ENCODE peak calls at places on chromosomes 1 and 21, in nine cellular contexts. G, A, J, M, N, E, R, B and T are unnamed samples.

GRCh38 chr1:197924516-197925123 is 7.4 kb downstream of the LHX9 start:
- DNase-seq in G (peak), A (peak), J (peak), M (peak), N (no peak), E (no peak), R (no peak), B (no peak), T (peak)

GRCh38 chr1:221620437-221621384 is 121.2 kb downstream of the DUSP10 start:
- DNase-seq in G (no peak), A (no peak), J (no peak), M (peak), N (no peak), E (no peak), R (no peak), B (no peak), T (no peak)

GRCh38 chr1:7679159-7679872 is 91.8 kb upstream of the VAMP3 start:
- DNase-seq in G (no peak), A (no peak), J (no peak), M (no peak), N (no peak), E (no peak), R (no peak), B (no peak), T (no peak)

GRCh38 chr1:200857804-200858203 is 15.0 kb upstream of the GPR25 start:
- DNase-seq in G (no peak), A (no peak), J (peak), M (no peak), N (no peak), E (no peak), R (no peak), B (no peak), T (no peak)

GRCh38 chr1:117093091-117093534 is 28.4 kb downstream of the TRIM45 start:
- DNase-seq in G (peak), A (no peak), J (no peak), M (peak), N (no peak), E (no peak), R (no peak), B (no peak), T (no peak)

GRCh38 chr1:193472838-193473398 is 286.5 kb upstream of the B3GALT2 start:
- DNase-seq in G (no peak), A (no peak), J (no peak), M (no peak), N (no peak), E (no peak), R (no peak), B (no peak), T (no peak)

GRCh38 chr1:34740161-34740875 is 14.5 kb upstream of the GJB5 start:
- DNase-seq in G (no peak), A (no peak), J (peak), M (no peak), N (no peak), E (no peak), R (no peak), B (no peak), T (no peak)

GRCh38 chr1:55893155-55893554 is 678.0 kb upstream of the USP24 start:
- DNase-seq in G (no peak), A (no peak), J (peak), M (peak), N (no peak), E (no peak), R (no peak), B (no peak), T (peak)

GRCh38 chr1:77639056-77639455 is 43.4 kb downstream of the ZZZ3 start:
- DNase-seq in G (no peak), A (no peak), J (no peak), M (peak), N (no peak), E (no peak), R (no peak), B (no peak), T (no peak)

GRCh38 chr1:91537281-91538069 is 36.8 kb downstream of the CDC7 start:
- DNase-seq in G (no peak), A (no peak), J (no peak), M (peak), N (no peak), E (no peak), R (no peak), B (no peak), T (no peak)

GRCh38 chr1:165844114-165844798 is 16.8 kb downstream of the UCK2 start:
- DNase-seq in G (no peak), A (no peak), J (no peak), M (no peak), N (no peak), E (no peak), R (no peak), B (no peak), T (no peak)

GRCh38 chr21:42521384-42521783 is 7.7 kb downstream of the SLC37A1 start:
- DNase-seq in G (peak), A (no peak), J (no peak), M (no peak), N (no peak), E (no peak), R (no peak), B (no peak), T (no peak)

GRCh38 chr1:201551877-201552731 is 13.2 kb downstream of the NAV1 start:
- DNase-seq in G (peak), A (no peak), J (peak), M (peak), N (no peak), E (no peak), R (no peak), B (no peak), T (no peak)

GRCh38 chr21:41927727-41928409 is 25.9 kb downstream of the C2CD2 start:
- DNase-seq in G (no peak), A (no peak), J (peak), M (no peak), N (no peak), E (no peak), R (no peak), B (no peak), T (no peak)

GRCh38 chr1:52072291-52072690 is 16.2 kb downstream of the BTF3L4 start:
- DNase-seq in G (no peak), A (no peak), J (no peak), M (no peak), N (no peak), E (no peak), R (no peak), B (no peak), T (no peak)

GRCh38 chr1:204205486-204205885 is 8.3 kb downstream of the GOLT1A start:
- DNase-seq in G (no peak), A (no peak), J (no peak), M (no peak), N (no peak), E (no peak), R (no peak), B (no peak), T (no peak)

GRCh38 chr1:102970496-102971078 is 137.7 kb downstream of the COL11A1 start:
- DNase-seq in G (no peak), A (no peak), J (peak), M (peak), N (peak), E (no peak), R (no peak), B (no peak), T (peak)

GRCh38 chr1:161676441-161676840 is 13.5 kb downstream of the FCGR2B start:
- DNase-seq in G (no peak), A (no peak), J (no peak), M (no peak), N (no peak), E (no peak), R (no peak), B (no peak), T (no peak)

GRCh38 chr1:4169991-4170390 is 269.9 kb upstream of the C1orf174 start:
- DNase-seq in G (no peak), A (no peak), J (no peak), M (no peak), N (no peak), E (no peak), R (no peak), B (no peak), T (no peak)

GRCh38 chr21:41360072-41360821 is 1.6 kb upstream of the MX2 start:
- DNase-seq in G (peak), A (peak), J (no peak), M (peak), N (no peak), E (no peak), R (peak), B (no peak), T (no peak)

GRCh38 chr1:17648457-17649145 is 106.5 kb upstream of the ACTL8 start:
- DNase-seq in G (peak), A (no peak), J (no peak), M (no peak), N (no peak), E (no peak), R (no peak), B (no peak), T (no peak)

GRCh38 chr1:41799723-41800122 is 119.0 kb downstream of the HIVEP3 start:
- DNase-seq in G (no peak), A (no peak), J (peak), M (peak), N (no peak), E (no peak), R (no peak), B (no peak), T (no peak)

GRCh38 chr1:160354388-160354985 is 11.3 kb downstream of the NCSTN start:
- DNase-seq in G (no peak), A (no peak), J (peak), M (peak), N (no peak), E (no peak), R (no peak), B (no peak), T (peak)

GRCh38 chr1:225693085-225693698 is 40.3 kb upstream of the ENAH start:
- DNase-seq in G (peak), A (no peak), J (no peak), M (no peak), N (no peak), E (no peak), R (no peak), B (no peak), T (no peak)

GRCh38 chr1:35449334-35450008 is 107.7 kb downstream of the KIAA0319L start:
- DNase-seq in G (peak), A (no peak), J (no peak), M (peak), N (no peak), E (no peak), R (no peak), B (no peak), T (no peak)

GRCh38 chr1:43543567-43543966 is 12.9 kb downstream of the PTPRF start:
- DNase-seq in G (no peak), A (no peak), J (no peak), M (no peak), N (no peak), E (no peak), R (no peak), B (no peak), T (no peak)

GRCh38 chr21:29546071-29546470 is 247.3 kb downstream of the BACH1 start:
- DNase-seq in G (no peak), A (no peak), J (no peak), M (peak), N (no peak), E (no peak), R (no peak), B (no peak), T (no peak)

GRCh38 chr1:195278644-195279043 is 1329.6 kb downstream of the KCNT2 start:
- DNase-seq in G (no peak), A (no peak), J (no peak), M (no peak), N (no peak), E (no peak), R (no peak), B (no peak), T (no peak)

GRCh38 chr1:201019321-201019977 is 4.1 kb downstream of the KIF21B start:
- DNase-seq in G (peak), A (no peak), J (peak), M (no peak), N (peak), E (peak), R (no peak), B (peak), T (no peak)

GRCh38 chr1:165476776-165477175 is 31.9 kb upstream of the RXRG start:
- DNase-seq in G (no peak), A (no peak), J (no peak), M (no peak), N (no peak), E (no peak), R (no peak), B (no peak), T (no peak)

GRCh38 chr1:9825101-9826074 is 1.6 kb upstream of the CLSTN1 start:
- DNase-seq in G (peak), A (peak), J (peak), M (peak), N (no peak), E (no peak), R (no peak), B (no peak), T (no peak)

GRCh38 chr1:47688631-47689296 is 250.9 kb downstream of the FOXD2 start:
- DNase-seq in G (peak), A (no peak), J (no peak), M (no peak), N (no peak), E (no peak), R (no peak), B (no peak), T (no peak)

GRCh38 chr1:196128835-196129234 is 479.4 kb downstream of the KCNT2 start:
- DNase-seq in G (no peak), A (no peak), J (no peak), M (no peak), N (no peak), E (no peak), R (no peak), B (no peak), T (no peak)

GRCh38 chr1:157363660-157364140 is 188.6 kb downstream of the FCRL5 start:
- DNase-seq in G (no peak), A (no peak), J (peak), M (peak), N (no peak), E (peak), R (no peak), B (no peak), T (peak)

GRCh38 chr21:33185852-33186251 is 43.9 kb upstream of the IFNAR2 start:
- DNase-seq in G (no peak), A (no peak), J (no peak), M (no peak), N (no peak), E (no peak), R (no peak), B (no peak), T (no peak)

GRCh38 chr1:112674440-112674985 is at the start of gene MOV10:
- DNase-seq in G (peak), A (peak), J (peak), M (peak), N (peak), E (peak), R (peak), B (peak), T (peak)
- TF ChIP-seq POLR2A in G (peak), A (no peak), J (peak), M (peak), N (no peak), E (no peak), R (no peak), B (no peak), T (peak)

DNA sequence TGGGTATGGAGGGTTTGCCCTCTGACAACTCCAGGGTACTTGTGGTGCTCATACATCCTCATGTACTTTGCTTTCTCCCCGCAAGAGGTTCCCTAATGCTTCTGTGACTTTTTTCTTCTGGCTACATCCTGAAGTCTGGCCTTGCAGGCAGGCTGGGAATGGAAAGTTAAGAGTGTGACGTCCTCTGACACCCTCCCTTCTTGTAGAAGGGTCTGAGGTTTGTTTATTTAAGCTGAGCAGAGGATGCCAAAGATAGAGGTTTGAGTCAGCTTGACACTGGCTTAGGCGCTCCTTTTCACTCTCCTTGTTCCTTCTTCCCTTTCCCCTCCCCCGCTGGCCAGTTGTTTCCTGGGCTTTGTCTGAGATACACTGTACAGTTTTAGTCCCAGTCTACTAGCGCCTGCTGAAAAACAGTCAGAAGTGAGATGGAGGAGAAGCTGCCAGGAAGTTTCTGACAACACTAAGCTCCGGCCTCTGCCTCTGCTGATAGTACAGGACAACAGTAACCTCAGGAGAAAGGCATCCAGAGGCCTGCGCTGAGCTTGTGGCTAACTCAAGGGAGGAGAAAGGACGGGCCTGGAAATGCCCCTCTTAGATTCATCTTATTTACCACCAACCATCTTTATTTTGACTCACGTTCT is at the start of gene MACF1:
- DNase-seq in G (peak), A (peak), J (peak), M (peak), N (no peak), E (no peak), R (peak), B (peak), T (peak)
- TF ChIP-seq POLR2A in G (peak), A (no peak), J (no peak), M (peak), N (no peak), E (peak), R (peak), B (no peak), T (peak)

GRCh38 chr1:18956189-18957135 is at the start of gene IFFO2:
- DNase-seq in G (peak), A (peak), J (peak), M (peak), N (peak), E (peak), R (peak), B (peak), T (peak)
- TF ChIP-seq POLR2A in G (peak), A (peak), J (no peak), M (peak), N (peak), E (peak), R (peak), B (peak), T (no peak)

GRCh38 chr1:210669951-210670350 is 341.2 kb downstream of the HHAT start:
- DNase-seq in G (no peak), A (no peak), J (no peak), M (no peak), N (no peak), E (no peak), R (no peak), B (no peak), T (no peak)

DNA sequence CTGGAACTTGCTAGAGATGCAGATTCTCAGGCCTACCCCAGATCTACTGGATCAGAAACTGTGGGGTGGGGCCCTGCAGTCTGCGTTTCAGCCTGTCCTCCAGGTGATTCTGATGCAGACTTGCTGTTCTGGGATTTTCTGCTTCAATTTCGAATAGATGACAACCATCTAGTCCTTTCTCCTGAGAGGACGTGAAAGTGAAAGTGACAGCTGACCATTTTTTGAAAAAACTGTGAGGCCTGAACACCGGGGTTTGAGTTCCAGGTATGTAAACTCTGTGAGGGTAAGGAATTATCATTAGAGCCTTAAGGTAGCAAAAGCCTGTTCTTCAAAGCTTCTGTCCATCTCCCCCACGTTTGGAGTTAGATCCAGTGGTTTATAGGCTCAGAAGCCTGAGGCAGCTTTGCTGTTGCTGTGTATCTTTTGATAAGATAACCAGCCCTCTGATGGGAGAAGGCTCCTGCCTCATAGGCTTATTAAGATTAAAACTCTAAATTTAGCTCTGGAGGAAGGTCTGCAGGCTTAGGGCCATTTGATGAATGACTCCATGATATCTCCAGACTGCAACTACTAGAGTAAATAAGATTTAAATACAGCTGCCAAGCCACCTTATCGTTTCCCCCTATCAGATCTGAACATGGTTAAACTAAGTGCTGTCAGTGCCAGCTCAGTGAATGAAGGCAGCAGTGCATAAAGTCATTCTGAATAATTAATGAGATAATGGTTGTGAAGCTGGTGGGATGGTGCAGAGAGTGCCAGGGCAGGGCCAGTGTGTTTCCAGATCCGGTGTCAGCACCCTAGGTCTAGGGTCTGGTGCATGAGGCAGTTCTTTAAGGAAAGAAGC is 335.2 kb downstream of the HHAT start:
- DNase-seq in G (no peak), A (no peak), J (no peak), M (no peak), N (no peak), E (no peak), R (no peak), B (no peak), T (no peak)
- TF ChIP-seq POLR2A in G (no peak), A (no peak), J (no peak), M (no peak), N (no peak), E (no peak), R (no peak), B (no peak), T (no peak)

DNA sequence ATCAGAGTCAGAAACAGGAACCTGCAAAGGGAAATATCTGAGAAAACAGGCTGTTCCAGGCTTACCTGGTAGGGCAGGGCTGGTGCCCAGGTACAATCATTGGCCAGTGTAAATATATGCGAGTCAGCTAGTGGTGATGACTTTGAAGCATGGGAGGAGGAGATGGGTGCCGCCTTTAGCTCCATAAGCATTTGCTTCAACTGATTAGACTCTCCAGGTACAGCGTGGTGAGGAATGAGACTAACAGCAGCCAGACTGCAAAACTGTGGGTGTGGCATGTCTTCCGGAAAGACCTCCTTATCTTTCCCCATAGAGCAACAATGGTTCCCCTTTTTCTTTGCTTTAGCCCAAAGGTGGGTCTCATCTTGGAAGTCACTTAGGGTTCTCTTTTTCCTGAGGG is 137.2 kb downstream of the LRIG2 start:
- DNase-seq in G (no peak), A (peak), J (no peak), M (no peak), N (no peak), E (no peak), R (no peak), B (no peak), T (peak)
- TF ChIP-seq POLR2A in G (no peak), A (no peak), J (no peak), M (no peak), N (no peak), E (no peak), R (no peak), B (no peak), T (no peak)

DNA sequence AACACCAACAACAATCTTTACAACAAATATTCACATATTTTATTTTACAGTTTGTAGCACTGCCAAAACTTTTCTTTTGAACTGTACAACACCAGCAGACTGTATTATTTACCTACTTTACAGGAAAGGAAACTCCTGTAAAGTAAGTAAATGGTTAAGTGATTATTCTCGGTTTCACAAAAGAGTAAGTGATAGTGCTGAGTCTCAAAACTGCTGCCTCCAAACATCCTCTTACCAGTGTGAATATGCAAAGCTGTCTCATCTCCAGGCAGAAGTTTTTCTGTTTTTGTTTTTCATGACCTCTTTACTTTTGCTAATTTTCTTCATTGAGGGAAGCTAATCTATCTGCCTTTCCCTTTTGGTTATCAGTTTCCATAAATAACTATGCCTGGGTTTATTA is 286.7 kb downstream of the SRGAP2C start:
- DNase-seq in G (no peak), A (no peak), J (no peak), M (no peak), N (no peak), E (no peak), R (no peak), B (no peak), T (no peak)
- TF ChIP-seq POLR2A in G (no peak), A (no peak), J (no peak), M (no peak), N (no peak), E (no peak), R (no peak), B (no peak), T (no peak)